ENCODE peak calls at places on chromosome 19, in six cellular contexts. P is A549, N is K562, D is SK-N-SH, W is GM23338, X is HCT116. Z is an unnamed sample.

GRCh38 chr19:22595918-22596341 is 38.2 kb upstream of the ZNF492 start:
- DNase-seq in D (peak; percentile 42), N (peak; percentile 53), W (no peak), P (no peak), X (no peak), Z (no peak)

GRCh38 chr19:45881909-45882528 is 3.9 kb downstream of the IRF2BP1 start:
- DNase-seq in D (peak; percentile 17), P (no peak), W (peak; percentile 76), X (no peak), N (peak; percentile 59), Z (peak; percentile 84)

GRCh38 chr19:35184267-35184666 is 29.7 kb downstream of the FXYD5 start:
- DNase-seq in N (no peak), D (no peak), P (no peak), W (no peak), X (no peak), Z (no peak)

GRCh38 chr19:31890230-31890629 is 455.2 kb upstream of the ZNF507 start:
- DNase-seq in W (peak; percentile 51), N (peak; percentile 17), X (no peak), D (no peak), P (no peak), Z (no peak)

GRCh38 chr19:58399903-58400637 is 4.6 kb downstream of the RNF225 start:
- DNase-seq in P (no peak), W (no peak), X (no peak), N (no peak), D (peak; percentile 82), Z (no peak)

GRCh38 chr19:5947435-5947834 is 30.5 kb downstream of the RANBP3 start:
- DNase-seq in W (no peak), P (no peak), X (no peak), N (no peak), D (no peak), Z (no peak)

GRCh38 chr19:12111176-12111575 is 29.0 kb downstream of the ZNF20 start:
- DNase-seq in X (no peak), P (no peak), D (no peak), N (no peak), W (no peak), Z (no peak)

GRCh38 chr19:54364775-54365257 is at the start of gene LAIR1:
- DNase-seq in D (no peak), N (no peak), W (no peak), P (no peak), X (no peak), Z (no peak)

GRCh38 chr19:543912-544608 is at the start of gene GZMM:
- DNase-seq in D (no peak), X (no peak), W (no peak), N (peak; percentile 63), P (no peak), Z (no peak)

GRCh38 chr19:1465191-1466016 is 13.6 kb downstream of the C19orf25 start:
- DNase-seq in X (no peak), D (no peak), N (no peak), P (no peak), W (peak; percentile 78), Z (no peak)

GRCh38 chr19:45424191-45425058 is 708 bp upstream of the ERCC1 start:
- DNase-seq in P (peak; percentile 95), X (peak; percentile 91), N (peak; percentile 69), W (peak; percentile 82), D (peak; percentile 67), Z (peak; percentile 86)

GRCh38 chr19:5814847-5815246 is 10.0 kb downstream of the NRTN start:
- DNase-seq in D (no peak), N (no peak), W (no peak), P (no peak), X (no peak), Z (no peak)

GRCh38 chr19:54282706-54283105 is 1.8 kb upstream of the LILRB2 start:
- DNase-seq in N (no peak), D (no peak), W (no peak), X (no peak), P (no peak), Z (no peak)

GRCh38 chr19:40413291-40413994 is at the start of gene PRX:
- DNase-seq in P (no peak), W (peak; percentile 89), X (no peak), D (peak; percentile 72), N (peak; percentile 54), Z (no peak)

GRCh38 chr19:1410789-1411188 is 3.4 kb downstream of the DAZAP1 start:
- DNase-seq in W (no peak), D (no peak), X (no peak), P (no peak), N (no peak), Z (no peak)

GRCh38 chr19:13229246-13229645 is 79.0 kb downstream of the IER2 start:
- DNase-seq in W (no peak), D (no peak), P (no peak), X (no peak), N (no peak), Z (no peak)

GRCh38 chr19:44260343-44260681 is 626 bp downstream of the ZNF233 start:
- DNase-seq in W (peak; percentile 21), D (peak; percentile 21), N (no peak), X (no peak), P (no peak), Z (no peak)

GRCh38 chr19:29965529-29965928 is 23.5 kb downstream of the URI1 start:
- DNase-seq in N (no peak), W (no peak), X (no peak), P (no peak), D (no peak), Z (no peak)
- TF ChIP-seq REST in N (no peak), W (no peak), X (no peak), P (no peak), D (no peak), Z (no peak)

GRCh38 chr19:16365300-16365996 is 40.8 kb downstream of the KLF2 start:
- DNase-seq in X (no peak), D (no peak), W (no peak), N (no peak), P (no peak), Z (no peak)
- TF ChIP-seq REST in X (no peak), D (no peak), W (no peak), N (no peak), P (no peak), Z (no peak)

GRCh38 chr19:18444513-18444912 is 6.6 kb upstream of the ISYNA1 start:
- DNase-seq in D (no peak), P (no peak), X (no peak), N (no peak), W (no peak), Z (no peak)

GRCh38 chr19:18443831-18444230 is 5.9 kb upstream of the ISYNA1 start:
- DNase-seq in D (no peak), N (no peak), W (no peak), P (no peak), X (no peak), Z (no peak)

GRCh38 chr19:18446811-18447359 is 9.0 kb upstream of the ISYNA1 start:
- DNase-seq in W (no peak), D (no peak), P (no peak), N (no peak), X (no peak), Z (no peak)

GRCh38 chr19:18445252-18445948 is 7.5 kb upstream of the ISYNA1 start:
- DNase-seq in D (no peak), X (no peak), W (no peak), N (no peak), P (no peak), Z (no peak)

GRCh38 chr19:18446145-18446810 is 8.3 kb upstream of the ISYNA1 start:
- DNase-seq in X (no peak), P (no peak), D (no peak), W (no peak), N (no peak), Z (no peak)
- TF ChIP-seq REST in X (no peak), P (no peak), D (no peak), W (no peak), N (no peak), Z (no peak)

GRCh38 chr19:56900573-56901097 is 60.1 kb upstream of the PEG3 start:
- DNase-seq in D (no peak), W (no peak), P (no peak), N (no peak), X (no peak), Z (peak; percentile 98)
- TF ChIP-seq REST in D (no peak), W (no peak), P (no peak), N (no peak), X (no peak), Z (peak; percentile 66)

GRCh38 chr19:47310323-47310722 is 662 bp downstream of the C5AR1 start:
- DNase-seq in D (no peak), N (no peak), X (no peak), W (no peak), P (no peak), Z (no peak)

GRCh38 chr19:47312366-47313006 is 2.8 kb downstream of the C5AR1 start:
- DNase-seq in D (no peak), X (no peak), P (no peak), N (no peak), W (no peak), Z (no peak)

GRCh38 chr19:47309608-47310007 is at the start of gene C5AR1:
- DNase-seq in N (no peak), P (no peak), X (no peak), D (no peak), W (no peak), Z (no peak)

GRCh38 chr19:47309038-47309437 is 623 bp upstream of the C5AR1 start:
- DNase-seq in W (no peak), D (no peak), X (no peak), P (no peak), N (no peak), Z (no peak)

GRCh38 chr19:47310819-47311218 is 1.2 kb downstream of the C5AR1 start:
- DNase-seq in W (no peak), D (peak; percentile 62), P (peak; percentile 89), N (no peak), X (no peak), Z (peak; percentile 36)
- TF ChIP-seq REST in W (no peak), D (no peak), P (no peak), N (no peak), X (no peak), Z (no peak)

GRCh38 chr19:50793558-50794065 is 3.4 kb downstream of the ACP4 start:
- DNase-seq in W (no peak), D (peak; percentile 44), N (peak; percentile 28), X (no peak), P (no peak), Z (no peak)
- TF ChIP-seq REST in W (no peak), D (no peak), N (no peak), X (no peak), P (no peak), Z (no peak)

DNA sequence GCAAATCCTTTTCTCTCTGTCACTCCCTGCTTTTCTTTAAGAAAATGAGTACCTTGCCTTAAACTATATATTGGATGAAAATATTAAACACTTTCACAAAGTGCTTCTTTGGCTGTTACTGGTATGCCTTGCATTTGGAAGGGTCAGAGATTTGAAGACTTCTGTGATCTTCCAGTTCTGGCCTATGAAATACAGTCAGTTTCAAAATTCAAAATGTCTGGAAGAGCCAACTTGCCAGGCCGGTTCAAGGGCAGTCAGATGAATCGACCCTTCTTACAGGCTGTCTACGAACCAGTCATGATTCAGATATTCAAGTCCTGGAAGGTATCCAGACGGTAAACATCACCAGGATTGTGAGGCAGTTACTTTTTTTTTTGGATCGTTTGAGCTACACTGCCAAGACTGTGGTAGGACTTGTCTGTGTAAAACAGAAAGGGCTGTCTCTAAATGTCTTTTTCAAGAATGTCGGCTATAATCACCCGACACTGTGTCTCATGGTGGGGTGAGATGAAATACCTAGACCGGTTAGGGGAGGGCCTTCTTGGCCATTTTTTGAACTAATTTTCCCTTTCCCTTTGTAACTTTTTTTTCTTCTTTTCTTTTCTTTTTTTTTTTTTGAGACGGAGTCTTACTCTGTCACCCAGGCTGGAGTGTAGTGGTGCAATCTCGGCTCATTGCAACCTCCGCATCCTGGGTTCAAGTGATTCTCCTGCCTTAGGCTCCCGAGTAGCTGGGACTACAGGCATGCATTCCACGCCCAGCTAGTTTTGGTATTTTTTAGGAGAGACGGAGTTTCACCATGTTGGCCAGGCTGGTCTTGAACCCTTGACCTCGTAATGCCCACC is 11.2 kb downstream of the ACTN4 start:
- DNase-seq in P (peak; percentile 99), X (peak; percentile 83), N (no peak), D (no peak), W (no peak), Z (peak; percentile 95)
- TF ChIP-seq REST in P (no peak), X (no peak), N (no peak), D (no peak), W (no peak), Z (no peak)